ENCODE peak calls at places on chromosome 14, in nine cellular contexts. T is body of pancreas; Z is A549; O is fibroblast of mammary gland; M is CD4-positive, alpha-beta T cell; B is uterus; R is astrocyte of the spinal cord; C is left lung; Y is esophagus squamous epithelium. W is an unnamed sample.

GRCh38 chr14:53306926-53307325 is 153.8 kb upstream of the DDHD1 start:
- DNase-seq in Y (no peak), O (peak), B (peak), C (no peak), T (peak), M (no peak), Z (no peak), R (peak), W (no peak)

GRCh38 chr14:76682367-76682766 is 78.9 kb upstream of the VASH1 start:
- DNase-seq in B (no peak), M (no peak), Y (no peak), O (no peak), T (no peak), C (no peak), R (no peak), Z (no peak), W (no peak)

GRCh38 chr14:64623576-64624165 is 73.9 kb downstream of the PPP1R36 start:
- DNase-seq in O (no peak), R (no peak), M (no peak), Y (no peak), T (no peak), Z (no peak), C (no peak), B (no peak), W (no peak)

GRCh38 chr14:88553886-88554457 is 835 bp downstream of the PTPN21 start:
- DNase-seq in O (peak), T (peak), M (no peak), Y (no peak), C (no peak), R (peak), B (no peak), Z (no peak), W (no peak)

GRCh38 chr14:42224053-42224888 is 617.6 kb downstream of the LRFN5 start:
- DNase-seq in Z (peak), C (no peak), B (peak), Y (no peak), O (peak), T (peak), R (peak), M (no peak), W (no peak)

GRCh38 chr14:60510254-60510975 is 1.5 kb downstream of the SIX6 start:
- DNase-seq in C (no peak), T (no peak), O (no peak), M (no peak), R (no peak), B (no peak), Z (no peak), Y (no peak), W (no peak)

GRCh38 chr14:103624860-103625259 is 4.2 kb upstream of the KLC1 start:
- DNase-seq in T (peak), O (peak), Z (peak), Y (no peak), B (peak), C (peak), R (peak), M (no peak), W (no peak)

GRCh38 chr14:91873476-91874265 is 6.3 kb upstream of the TC2N start:
- DNase-seq in M (peak), Z (no peak), C (no peak), O (peak), R (no peak), T (peak), B (no peak), Y (peak), W (no peak)

GRCh38 chr14:102772781-102773570 is 4.3 kb upstream of the TRAF3 start:
- DNase-seq in O (no peak), B (no peak), T (no peak), R (no peak), M (no peak), Y (no peak), C (no peak), Z (no peak), W (no peak)

GRCh38 chr14:80678436-80678835 is 263.1 kb downstream of the CEP128 start:
- DNase-seq in C (no peak), R (peak), Z (no peak), M (no peak), O (peak), B (no peak), Y (no peak), T (no peak), W (no peak)

GRCh38 chr14:50045837-50046236 is 70.5 kb downstream of the VCPKMT start:
- DNase-seq in B (no peak), R (no peak), M (no peak), Y (no peak), O (no peak), Z (no peak), C (no peak), T (no peak), W (no peak)

GRCh38 chr14:44658389-44658696 is 151.3 kb upstream of the FSCB start:
- DNase-seq in Y (no peak), O (no peak), R (no peak), C (no peak), Z (no peak), T (no peak), B (no peak), M (no peak), W (no peak)

GRCh38 chr14:44657153-44657552 is 150.1 kb upstream of the FSCB start:
- DNase-seq in M (no peak), C (no peak), Y (no peak), B (no peak), R (no peak), T (no peak), O (no peak), Z (no peak), W (no peak)

GRCh38 chr14:44662250-44662891 is 155.3 kb upstream of the FSCB start:
- DNase-seq in M (no peak), O (no peak), R (no peak), T (no peak), C (no peak), B (no peak), Y (no peak), Z (no peak), W (no peak)

GRCh38 chr14:44652640-44653039 is 145.6 kb upstream of the FSCB start:
- DNase-seq in Z (no peak), C (no peak), B (no peak), T (no peak), R (no peak), Y (no peak), M (no peak), O (no peak), W (no peak)

DNA sequence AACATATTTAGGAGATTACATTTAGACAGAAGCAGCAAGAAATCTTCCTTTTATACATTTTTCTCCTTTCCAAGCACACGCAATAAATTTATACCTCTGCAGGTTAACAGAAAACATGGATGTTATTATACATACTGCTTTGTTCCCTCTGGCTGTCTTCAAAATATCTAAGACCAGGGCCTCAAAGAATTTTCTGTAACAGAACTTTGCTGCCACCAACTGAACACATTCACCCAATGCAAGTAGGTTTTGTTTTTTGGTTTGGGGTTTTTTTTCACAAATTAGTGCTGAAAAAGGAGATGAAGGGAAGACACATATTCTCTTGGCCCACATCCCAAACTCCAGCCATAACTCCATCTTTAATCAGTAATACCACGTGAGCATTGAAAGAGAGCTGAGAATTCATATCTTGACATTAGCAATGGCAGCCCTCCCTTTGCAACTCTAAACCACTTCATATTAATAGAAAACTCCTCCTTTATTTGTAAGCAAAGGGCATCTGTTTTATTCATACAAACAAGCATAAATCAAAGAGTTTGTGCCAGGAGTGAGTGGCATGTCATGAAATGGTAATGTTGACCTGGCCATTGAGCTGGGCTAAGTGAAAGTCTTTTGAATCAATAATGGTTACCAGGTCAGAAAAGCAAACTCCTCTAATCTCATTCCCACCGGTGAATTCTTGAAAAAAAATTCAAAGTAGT is 150.8 kb upstream of the FSCB start:
- DNase-seq in R (peak), C (no peak), O (no peak), Y (no peak), T (no peak), B (no peak), Z (no peak), M (no peak), W (no peak)
- TF ChIP-seq CTCF in R (no peak), C (no peak), O (no peak), Y (no peak), T (peak), B (peak), Z (peak), M (no peak), W (peak)

GRCh38 chr14:70888681-70889175 is 18.5 kb upstream of the PCNX1 start:
- DNase-seq in Z (no peak), M (no peak), C (no peak), T (no peak), O (peak), R (peak), Y (no peak), B (no peak), W (no peak)

GRCh38 chr14:70886421-70887206 is 20.6 kb upstream of the PCNX1 start:
- DNase-seq in Z (no peak), B (no peak), R (no peak), Y (no peak), O (no peak), M (no peak), T (peak), C (no peak), W (no peak)

GRCh38 chr14:70887207-70888150 is 19.8 kb upstream of the PCNX1 start:
- DNase-seq in Y (no peak), O (peak), M (no peak), C (no peak), Z (no peak), B (no peak), R (peak), T (peak), W (no peak)

GRCh38 chr14:70889555-70889954 is 17.7 kb upstream of the PCNX1 start:
- DNase-seq in Z (no peak), M (no peak), O (no peak), B (no peak), T (no peak), R (no peak), C (no peak), Y (no peak), W (no peak)

GRCh38 chr14:70888151-70888499 is 19.1 kb upstream of the PCNX1 start:
- DNase-seq in O (no peak), T (no peak), R (no peak), M (no peak), Y (no peak), C (no peak), Z (no peak), B (no peak), W (no peak)
- TF ChIP-seq CTCF in O (no peak), T (no peak), R (no peak), M (no peak), Y (no peak), C (no peak), Z (no peak), B (no peak), W (no peak)

GRCh38 chr14:78848234-78848820 is 678.2 kb downstream of the NRXN3 start:
- DNase-seq in Y (no peak), C (peak), O (peak), R (peak), Z (peak), M (no peak), B (no peak), T (peak), W (no peak)
- TF ChIP-seq CTCF in Y (peak), C (peak), O (peak), R (peak), Z (peak), M (peak), B (peak), T (peak), W (peak)

GRCh38 chr14:68268197-68268596 is 448.6 kb downstream of the RAD51B start:
- DNase-seq in O (no peak), Y (no peak), C (no peak), B (no peak), T (peak), Z (no peak), M (no peak), R (no peak), W (no peak)
- TF ChIP-seq CTCF in O (no peak), Y (no peak), C (no peak), B (no peak), T (no peak), Z (no peak), M (no peak), R (no peak), W (no peak)

GRCh38 chr14:86652512-86652911 is 1122.6 kb downstream of the FLRT2 start:
- DNase-seq in Y (no peak), T (no peak), R (no peak), M (no peak), B (no peak), O (no peak), Z (no peak), C (no peak), W (no peak)

GRCh38 chr14:86641310-86641709 is 1111.4 kb downstream of the FLRT2 start:
- DNase-seq in Z (no peak), O (no peak), B (no peak), C (no peak), R (no peak), Y (no peak), M (no peak), T (no peak), W (no peak)

GRCh38 chr14:86646125-86646524 is 1116.2 kb downstream of the FLRT2 start:
- DNase-seq in R (no peak), B (no peak), C (peak), Z (no peak), T (no peak), Y (no peak), M (no peak), O (no peak), W (no peak)

GRCh38 chr14:86646688-86647687 is 1117.0 kb downstream of the FLRT2 start:
- DNase-seq in R (peak), T (no peak), C (no peak), Z (no peak), B (no peak), O (peak), Y (no peak), M (no peak), W (no peak)
- TF ChIP-seq CTCF in R (peak), T (no peak), C (no peak), Z (no peak), B (no peak), O (peak), Y (no peak), M (no peak), W (peak)

DNA sequence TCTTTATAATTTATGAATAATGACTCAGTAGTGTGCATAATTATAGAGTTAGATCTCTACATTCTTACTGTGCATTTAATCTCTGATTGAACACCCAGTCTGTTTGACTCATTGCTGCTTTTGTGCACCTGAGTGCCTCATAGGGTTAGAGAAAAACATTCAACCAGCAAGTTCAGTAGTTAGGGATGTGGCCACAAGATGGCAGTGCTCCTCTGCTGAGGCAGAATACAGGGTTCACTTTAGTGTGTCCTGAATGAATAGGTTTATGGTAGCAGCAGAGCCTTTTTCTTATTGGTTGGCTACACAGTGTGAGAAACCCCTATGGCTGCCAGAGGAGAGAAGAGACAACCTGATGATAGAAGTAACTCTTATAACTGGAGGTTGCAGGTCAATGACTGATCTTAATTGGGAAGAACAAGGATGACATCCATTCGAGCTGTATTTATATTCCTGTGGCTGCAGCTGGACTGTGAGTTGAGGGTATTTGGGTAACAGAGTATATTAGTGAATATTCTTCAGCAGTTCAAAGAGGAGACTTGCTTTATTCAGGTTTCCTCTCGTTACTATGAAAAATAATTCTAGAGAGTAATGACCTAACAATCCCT is 194.9 kb upstream of the OR4E1 start:
- DNase-seq in C (no peak), T (peak), R (peak), B (no peak), O (peak), Z (peak), Y (no peak), M (peak), W (no peak)
- TF ChIP-seq CTCF in C (peak), T (peak), R (peak), B (no peak), O (peak), Z (peak), Y (peak), M (peak), W (peak)